ENCODE peak calls at places on chromosomes 12 and 14, in six cellular contexts. W is CD8-positive, alpha-beta T cell; B is IMR-90; O is thoracic aorta; Y is left lung; M is tibial artery. D is an unnamed sample. For H3K27me3, the result is how much of the 10 kb centered on the place peaks cover.

GRCh38 chr14:73500360-73500759 is 9.6 kb downstream of the RIOX1 start:
- DNase-seq in W (no peak), B (no peak), O (no peak), Y (no peak), M (no peak), D (no peak)

GRCh38 chr12:26786491-26787124 is 46.4 kb downstream of the ITPR2 start:
- DNase-seq in W (no peak), B (peak), O (no peak), Y (no peak), M (no peak), D (no peak)

GRCh38 chr12:22046090-22046967 is at the start of gene CMAS:
- DNase-seq in W (peak), B (peak), O (peak), Y (peak), M (peak), D (peak)

GRCh38 chr14:93926873-93927571 is at the start of gene FAM181A:
- DNase-seq in W (no peak), B (no peak), O (no peak), Y (no peak), M (no peak), D (no peak)

GRCh38 chr14:38108681-38109080 is 99.0 kb upstream of the SSTR1 start:
- DNase-seq in W (no peak), B (peak), O (no peak), Y (no peak), M (no peak), D (no peak)

GRCh38 chr12:9107542-9107873 is 8.2 kb downstream of the A2M start:
- DNase-seq in W (no peak), B (no peak), O (no peak), Y (no peak), M (no peak), D (no peak)

GRCh38 chr12:15636060-15636890 is 152.9 kb downstream of the EPS8 start:
- DNase-seq in W (no peak), B (no peak), O (no peak), Y (no peak), M (no peak), D (no peak)

GRCh38 chr12:57837779-57838562 is 8.6 kb downstream of the CTDSP2 start:
- DNase-seq in W (no peak), B (peak), O (no peak), Y (no peak), M (peak), D (no peak)

GRCh38 chr14:50475460-50475859 is 56.9 kb downstream of the MAP4K5 start:
- DNase-seq in W (no peak), B (peak), O (no peak), Y (no peak), M (no peak), D (no peak)

GRCh38 chr12:16417058-16417457 is 69.6 kb downstream of the MGST1 start:
- DNase-seq in W (no peak), B (no peak), O (no peak), Y (no peak), M (no peak), D (no peak)

GRCh38 chr12:15163577-15163976 is 57.6 kb downstream of the RERG start:
- DNase-seq in W (no peak), B (no peak), O (no peak), Y (no peak), M (no peak), D (no peak)

GRCh38 chr12:57418255-57418654 is 12.6 kb downstream of the R3HDM2 start:
- DNase-seq in W (no peak), B (no peak), O (no peak), Y (no peak), M (no peak), D (no peak)

DNA sequence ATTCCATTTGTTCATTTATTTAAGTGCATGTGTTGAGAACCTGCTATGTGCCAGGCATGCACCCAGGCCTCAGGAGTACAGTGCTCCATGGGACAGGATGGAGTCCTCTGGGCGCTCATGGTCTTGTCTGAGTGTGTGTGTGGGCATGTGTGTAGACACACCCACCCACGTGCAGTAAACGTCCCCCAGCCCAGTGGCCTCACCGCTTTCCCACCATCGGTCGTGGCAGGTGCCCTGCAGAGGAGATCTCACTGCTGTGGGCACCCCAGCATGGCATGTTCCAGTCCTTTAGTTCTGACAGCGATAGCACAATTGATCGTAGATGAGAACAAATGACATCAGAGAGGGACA is 63.9 kb downstream of the DGLUCY start:
- DNase-seq in W (no peak), B (no peak), O (no peak), Y (peak), M (no peak), D (no peak)
- TF ChIP-seq CTCF in W (no peak), B (no peak), O (no peak), Y (no peak), M (no peak), D (no peak)

GRCh38 chr12:94262228-94263010 is 114.0 kb downstream of the PLXNC1 start:
- DNase-seq in W (peak), B (peak), O (peak), Y (peak), M (peak), D (peak)

GRCh38 chr12:94260717-94261116 is 112.3 kb downstream of the PLXNC1 start:
- DNase-seq in W (no peak), B (no peak), O (no peak), Y (no peak), M (no peak), D (no peak)

GRCh38 chr12:94261119-94261518 is 112.7 kb downstream of the PLXNC1 start:
- DNase-seq in W (no peak), B (no peak), O (no peak), Y (no peak), M (no peak), D (no peak)

GRCh38 chr12:94263011-94263786 is 114.8 kb downstream of the PLXNC1 start:
- DNase-seq in W (peak), B (no peak), O (no peak), Y (no peak), M (no peak), D (no peak)

GRCh38 chr12:94261781-94262180 is 113.4 kb downstream of the PLXNC1 start:
- DNase-seq in W (no peak), B (no peak), O (no peak), Y (no peak), M (no peak), D (no peak)
- H3K4me3 ChIP-seq in W (peak), B (peak), O (peak), Y (peak), M (peak), D (peak)

DNA sequence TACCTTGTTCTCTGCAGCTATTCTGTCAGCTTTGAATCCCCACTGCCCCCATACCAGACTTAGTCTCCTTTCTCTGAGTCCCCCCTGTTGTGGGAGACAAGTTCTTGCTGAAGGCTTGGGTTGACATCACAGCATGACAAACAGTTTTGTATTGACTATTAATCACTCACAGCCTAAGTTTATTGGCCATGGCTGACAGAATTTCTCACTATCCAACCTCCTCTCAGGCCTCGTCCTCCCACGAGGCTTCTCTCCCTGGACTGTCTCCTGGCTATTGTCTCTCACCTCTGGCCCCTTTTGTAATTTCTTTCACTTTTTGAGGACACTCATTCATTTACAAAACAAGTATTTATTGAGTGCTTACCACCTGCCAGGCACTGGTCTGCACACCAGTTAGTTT is 35.2 kb upstream of the DCD start:
- DNase-seq in W (no peak), B (no peak), O (no peak), Y (no peak), M (no peak), D (no peak)
- H3K27me3 ChIP-seq in W (under half), B (under half), O (under half), Y (under half), M (under half), D (under half)

GRCh38 chr14:22378181-22378580 is 210.8 kb downstream of the DAD1 start:
- DNase-seq in W (no peak), B (no peak), O (no peak), Y (no peak), M (no peak), D (no peak)
- TF ChIP-seq CTCF in W (no peak), B (no peak), O (no peak), Y (no peak), M (no peak), D (no peak)

GRCh38 chr14:23307687-23308644 is 1.3 kb downstream of the BCL2L2 start:
- DNase-seq in W (no peak), B (peak), O (no peak), Y (no peak), M (no peak), D (no peak)
- H3K4me3 ChIP-seq in W (no peak), B (peak), O (peak), Y (peak), M (peak), D (peak)